ENCODE peak calls at places on chromosomes 7 and 10, in ten cellular contexts. R is PC-3, K is upper lobe of left lung, X is fibroblast of lung, B is colonic mucosa, C is GM20000, N is AG09309, J is spleen, U is nephron progenitor cell, F is dorsolateral prefrontal cortex. P is an unnamed sample.

GRCh38 chr7:48366096-48366495 is 194.8 kb downstream of the ABCA13 start:
- DNase-seq in K (no peak), X (no peak), F (no peak), C (no peak), J (no peak), N (no peak), R (peak; percentile 78), U (no peak), B (no peak), P (no peak)

GRCh38 chr10:63657812-63658211 is 136.6 kb downstream of the REEP3 start:
- DNase-seq in X (no peak), K (no peak), C (no peak), B (no peak), J (no peak), R (no peak), U (no peak), F (no peak), N (no peak), P (no peak)

GRCh38 chr10:12587408-12587807 is 238.1 kb downstream of the CAMK1D start:
- DNase-seq in U (no peak), F (no peak), B (no peak), N (no peak), K (no peak), C (no peak), X (no peak), J (no peak), R (peak; percentile 3), P (no peak)

GRCh38 chr10:4654496-4654895 is 171.5 kb upstream of the AKR1E2 start:
- DNase-seq in B (no peak), R (no peak), K (no peak), F (no peak), J (no peak), C (no peak), N (no peak), X (no peak), U (no peak), P (no peak)

GRCh38 chr10:2076528-2076927 is 339.2 kb upstream of the ADARB2 start:
- DNase-seq in B (no peak), F (no peak), J (no peak), X (no peak), K (no peak), C (no peak), R (no peak), N (no peak), U (no peak), P (no peak)

GRCh38 chr10:96832721-96833219 is 672 bp downstream of the LCOR start:
- DNase-seq in J (peak; percentile 97), N (no peak), F (peak; percentile 76), U (peak; percentile 88), K (peak; percentile 98), R (peak; percentile 72), X (peak; percentile 67), B (peak; percentile 87), C (peak; percentile 96), P (peak; percentile 82)

GRCh38 chr7:29077854-29078253 is 68.5 kb downstream of the CPVL start:
- DNase-seq in U (no peak), X (no peak), N (peak; percentile 55), R (no peak), J (no peak), C (no peak), F (no peak), B (no peak), K (no peak), P (no peak)

GRCh38 chr7:92695308-92696261 is 105.4 kb upstream of the FAM133B start:
- DNase-seq in F (no peak), C (no peak), N (peak; percentile 82), K (no peak), R (peak; percentile 61), J (no peak), B (peak; percentile 95), X (peak; percentile 94), U (peak; percentile 58), P (peak; percentile 65)

GRCh38 chr7:22640269-22640668 is 86.7 kb upstream of the IL6 start:
- DNase-seq in J (no peak), C (peak; percentile 34), R (no peak), B (no peak), K (no peak), X (no peak), U (no peak), F (no peak), N (no peak), P (no peak)

GRCh38 chr10:103235775-103236174 is 9.9 kb upstream of the RPEL1 start:
- DNase-seq in U (no peak), X (no peak), N (no peak), F (no peak), K (no peak), B (no peak), J (no peak), R (no peak), C (no peak), P (no peak)

GRCh38 chr10:11208908-11209809 is 191.5 kb downstream of the CELF2 start:
- DNase-seq in U (no peak), R (no peak), J (no peak), K (no peak), B (no peak), N (no peak), X (no peak), C (peak; percentile 47), F (no peak), P (no peak)

GRCh38 chr7:42107484-42107883 is 129.5 kb downstream of the GLI3 start:
- DNase-seq in J (no peak), X (peak; percentile 32), K (no peak), F (no peak), B (no peak), R (peak; percentile 88), U (peak; percentile 38), C (no peak), N (no peak), P (no peak)

GRCh38 chr10:77004917-77005564 is 632.6 kb downstream of the KCNMA1 start:
- DNase-seq in J (no peak), F (peak; percentile 10), B (peak; percentile 33), N (peak; percentile 14), U (peak; percentile 36), K (no peak), R (peak; percentile 99), C (peak; percentile 21), X (peak; percentile 75), P (no peak)

GRCh38 chr10:37856881-37857286 is 526 bp downstream of the ZNF248 start:
- DNase-seq in C (peak; percentile 34), N (no peak), J (peak; percentile 84), R (peak; percentile 62), U (no peak), X (peak; percentile 12), B (peak; percentile 40), K (no peak), F (peak; percentile 9), P (peak; percentile 59)

GRCh38 chr10:37854606-37855005 is 2.8 kb downstream of the ZNF248 start:
- DNase-seq in J (no peak), B (no peak), X (no peak), N (peak; percentile 4), C (no peak), U (no peak), K (no peak), F (no peak), R (peak; percentile 31), P (no peak)

GRCh38 chr10:37860494-37861190 is 3.2 kb upstream of the ZNF248 start:
- DNase-seq in U (no peak), F (no peak), N (peak; percentile 76), K (no peak), C (no peak), X (peak; percentile 82), B (peak; percentile 19), J (no peak), R (peak; percentile 100), P (no peak)

GRCh38 chr10:37855691-37856090 is 1.7 kb downstream of the ZNF248 start:
- DNase-seq in B (no peak), U (no peak), N (no peak), X (no peak), C (no peak), F (no peak), K (no peak), R (peak; percentile 65), J (no peak), P (no peak)

GRCh38 chr10:37857287-37858211 is at the start of gene ZNF248:
- DNase-seq in F (peak; percentile 97), J (peak; percentile 99), N (peak; percentile 91), U (peak; percentile 84), R (peak; percentile 100), K (peak; percentile 97), B (peak; percentile 96), C (peak; percentile 92), X (peak; percentile 97), P (peak; percentile 96)
- TF ChIP-seq CTCF in F (no peak), J (no peak), N (no peak), U (no peak), R (peak; percentile 29), K (no peak), B (no peak), C (no peak), X (no peak), P (no peak)

GRCh38 chr10:74234569-74234968 is 83.5 kb downstream of the ADK start:
- DNase-seq in B (no peak), R (peak; percentile 81), X (peak; percentile 53), J (no peak), F (no peak), U (no peak), N (no peak), C (peak; percentile 10), K (no peak), P (no peak)
- TF ChIP-seq CTCF in B (peak; percentile 17), R (peak; percentile 99), X (no peak), J (peak; percentile 45), F (peak; percentile 63), U (no peak), N (peak; percentile 30), C (no peak), K (peak; percentile 28), P (peak; percentile 7)

GRCh38 chr10:67533376-67533775 is 162.6 kb downstream of the CTNNA3 start:
- DNase-seq in F (no peak), C (no peak), N (no peak), R (no peak), J (no peak), B (no peak), K (no peak), U (no peak), X (no peak), P (no peak)
- TF ChIP-seq CTCF in F (no peak), C (no peak), N (no peak), R (no peak), J (no peak), B (no peak), K (no peak), U (no peak), X (no peak), P (no peak)

GRCh38 chr7:101854084-101854865 is 36.8 kb downstream of the CUX1 start:
- DNase-seq in C (no peak), R (no peak), J (no peak), F (no peak), N (no peak), K (no peak), U (no peak), B (no peak), X (no peak), P (no peak)

GRCh38 chr7:101859411-101860106 is 42.1 kb downstream of the CUX1 start:
- DNase-seq in R (no peak), N (peak; percentile 13), C (no peak), B (no peak), F (no peak), J (no peak), K (no peak), X (peak; percentile 72), U (no peak), P (no peak)

GRCh38 chr7:101858437-101859385 is 41.3 kb downstream of the CUX1 start:
- DNase-seq in B (no peak), J (no peak), N (no peak), X (no peak), R (no peak), C (no peak), U (no peak), F (no peak), K (no peak), P (peak; percentile 22)

GRCh38 chr7:101857358-101857794 is 40.0 kb downstream of the CUX1 start:
- DNase-seq in J (no peak), N (no peak), R (no peak), F (no peak), X (no peak), U (no peak), C (peak; percentile 58), B (no peak), K (no peak), P (no peak)

GRCh38 chr7:101856488-101857357 is 39.3 kb downstream of the CUX1 start:
- DNase-seq in N (peak; percentile 35), X (peak; percentile 85), B (peak; percentile 97), C (peak; percentile 83), U (peak; percentile 19), R (peak; percentile 94), J (peak; percentile 98), F (peak; percentile 85), K (peak; percentile 96), P (peak; percentile 86)
- TF ChIP-seq CTCF in N (peak; percentile 30), X (no peak), B (peak; percentile 41), C (no peak), U (no peak), R (peak; percentile 62), J (peak; percentile 91), F (no peak), K (peak; percentile 71), P (no peak)

P was measured in pancreas.